ENCODE peak calls at places on chromosomes 7 and 10, in four cellular contexts. Z, S, W and O are unnamed samples.

GRCh38 chr7:73970801-73971229 is 57.2 kb upstream of the ELN start:
- DNase-seq in W (no peak), S (no peak), Z (no peak), O (no peak)

GRCh38 chr10:126674741-126675515 is 4.4 kb upstream of the C10orf90 start:
- DNase-seq in S (no peak), Z (no peak), W (no peak), O (no peak)

GRCh38 chr7:2735744-2736143 is 47.7 kb downstream of the AMZ1 start:
- DNase-seq in Z (no peak), S (no peak), W (no peak), O (no peak)

GRCh38 chr7:22858640-22859561 is 36.3 kb upstream of the TOMM7 start:
- DNase-seq in Z (peak), S (peak), W (no peak), O (no peak)

GRCh38 chr7:39754326-39755120 is 131.2 kb downstream of the RALA start:
- DNase-seq in S (peak), W (no peak), Z (peak), O (peak)

GRCh38 chr7:88146611-88147010 is 73.2 kb downstream of the SRI start:
- DNase-seq in W (no peak), Z (no peak), S (no peak), O (no peak)

GRCh38 chr10:76106611-76107010 is 675.2 kb downstream of the LRMDA start:
- DNase-seq in S (no peak), W (no peak), Z (no peak), O (no peak)

GRCh38 chr10:98608417-98608816 is 161.7 kb upstream of the HPS1 start:
- DNase-seq in Z (no peak), S (no peak), W (no peak), O (no peak)

GRCh38 chr7:71173955-71174354 is 42.0 kb downstream of the GALNT17 start:
- DNase-seq in S (no peak), W (no peak), Z (no peak), O (no peak)

GRCh38 chr7:134368851-134369533 is 52.3 kb upstream of the SLC35B4 start:
- DNase-seq in Z (peak), W (no peak), S (no peak), O (no peak)

GRCh38 chr10:12934777-12935176 is 66.7 kb downstream of the CCDC3 start:
- DNase-seq in S (peak), Z (peak), W (no peak), O (no peak)

GRCh38 chr10:93379366-93380042 is 102.6 kb downstream of the MYOF start:
- DNase-seq in Z (peak), S (peak), W (no peak), O (no peak)

GRCh38 chr10:69087600-69088470 is at the start of gene SRGN:
- DNase-seq in W (no peak), Z (peak), S (no peak), O (no peak)

GRCh38 chr10:51014680-51015425 is 59.4 kb upstream of the PRKG1 start:
- DNase-seq in S (peak), W (no peak), Z (peak), O (no peak)

GRCh38 chr7:133253522-133253882 is 624 bp downstream of the EXOC4 start:
- DNase-seq in Z (peak), W (no peak), S (peak), O (no peak)

GRCh38 chr7:138204285-138204988 is 128.2 kb downstream of the AKR1D1 start:
- DNase-seq in Z (no peak), W (no peak), S (no peak), O (no peak)

GRCh38 chr10:51000976-51001375 is 73.3 kb upstream of the PRKG1 start:
- DNase-seq in S (peak), Z (peak), W (no peak), O (no peak)

GRCh38 chr7:36253699-36254098 is 100.6 kb downstream of the EEPD1 start:
- DNase-seq in Z (no peak), W (no peak), S (no peak), O (no peak)

GRCh38 chr10:73827346-73828089 is 16.1 kb upstream of the NDST2 start:
- DNase-seq in Z (no peak), S (peak), W (no peak), O (no peak)

GRCh38 chr10:778626-779330 is 89.3 kb upstream of the DIP2C start:
- DNase-seq in Z (peak), S (peak), W (no peak), O (no peak)

GRCh38 chr10:656883-657282 is 32.6 kb downstream of the DIP2C start:
- DNase-seq in Z (no peak), W (no peak), S (no peak), O (no peak)

GRCh38 chr7:50781371-50781770 is 1.3 kb downstream of the GRB10 start:
- DNase-seq in S (no peak), Z (no peak), W (no peak), O (no peak)

GRCh38 chr10:35218339-35218955 is 91.8 kb downstream of the CREM start:
- DNase-seq in Z (peak), W (no peak), S (peak), O (peak)

GRCh38 chr7:113774182-113774807 is 144.5 kb downstream of the PPP1R3A start:
- DNase-seq in W (no peak), Z (peak), S (peak), O (no peak)

GRCh38 chr10:110040767-110041478 is 33.1 kb downstream of the ADD3 start:
- DNase-seq in W (no peak), Z (peak), S (no peak), O (no peak)

GRCh38 chr7:6558837-6559236 is 7.6 kb upstream of the GRID2IP start:
- DNase-seq in Z (peak), S (peak), W (no peak), O (peak)

GRCh38 chr7:137480401-137480800 is 136.9 kb upstream of the PTN start:
- DNase-seq in S (no peak), W (no peak), Z (no peak), O (no peak)

GRCh38 chr10:61961278-61961677 is 59.8 kb downstream of the ARID5B start:
- DNase-seq in Z (no peak), S (no peak), W (no peak), O (no peak)

DNA sequence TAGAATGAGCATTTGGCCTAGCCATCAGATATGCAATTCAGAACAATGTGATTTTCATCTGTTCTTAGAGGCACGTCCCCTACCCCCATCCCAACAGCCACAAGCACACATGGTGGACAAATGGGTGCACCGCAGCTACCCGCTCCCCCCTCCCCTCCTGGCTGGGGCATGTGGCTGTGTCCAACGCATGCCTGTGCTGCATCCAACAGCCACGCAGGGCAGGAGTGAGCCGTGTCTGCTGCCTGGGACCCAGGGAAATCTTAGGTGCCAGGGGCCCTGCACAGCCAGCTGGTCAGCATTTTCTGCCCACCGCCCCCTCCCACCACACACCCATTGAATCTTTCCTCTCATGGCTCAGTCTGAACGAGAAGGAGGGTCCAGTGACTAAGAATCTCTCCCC is 138.8 kb downstream of the WDR11 start:
- DNase-seq in Z (no peak), S (no peak), W (no peak), O (no peak)
- H2BK15ac ChIP-seq in Z (no peak), S (no peak), W (no peak), O (no peak)

DNA sequence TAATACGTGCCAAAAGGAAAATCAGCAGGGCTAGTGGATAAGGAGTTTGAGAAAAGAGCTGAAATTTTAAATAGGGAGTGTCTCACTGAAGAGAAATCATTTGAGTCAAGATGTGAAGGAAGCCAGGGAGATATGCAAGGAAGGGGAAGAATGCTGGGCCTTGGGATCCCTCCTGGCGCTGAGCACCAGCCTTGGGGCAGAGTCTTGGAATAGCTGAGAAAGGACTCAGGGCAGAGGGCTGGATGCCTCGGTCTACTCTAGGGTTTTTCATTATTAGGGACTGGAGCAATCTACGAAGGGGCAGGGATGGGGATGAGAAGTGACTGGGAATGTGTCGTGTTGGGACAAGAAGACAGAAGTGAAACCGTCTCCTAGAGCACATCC is 484 bp downstream of the ZWINT start:
- DNase-seq in W (no peak), Z (no peak), S (no peak), O (no peak)
- H4K91ac ChIP-seq in W (no peak), Z (no peak), S (no peak), O (no peak)

GRCh38 chr10:117654105-117654504 is 111.6 kb downstream of the EMX2 start:
- DNase-seq in S (no peak), Z (no peak), W (no peak), O (no peak)
- H2BK15ac ChIP-seq in S (no peak), Z (no peak), W (no peak), O (no peak)

GRCh38 chr10:90919683-90920574 is 958 bp downstream of the ANKRD1 start:
- DNase-seq in W (no peak), S (peak), Z (no peak), O (no peak)
- H4K91ac ChIP-seq in W (no peak), S (peak), Z (peak), O (no peak)